ENCODE peak calls at places on chromosomes 4 and X, in four cellular contexts. B is stimulated activated naive CD8-positive, alpha-beta T cell treated with anti-CD3 and anti-CD28 coated beads, Interleukin-15, amount 100 ng/mL, for 72 hours; G is AG09309; V is MV-4-11. T is an unnamed sample.

GRCh38 chrX:149541521-149542047 is 772 bp downstream of the EOLA1 start:
- DNase-seq in G (no peak), V (no peak), B (no peak), T (no peak)

GRCh38 chrX:133776072-133776471 is 209.3 kb downstream of the GPC3 start:
- DNase-seq in V (no peak), G (no peak), B (peak), T (peak)

GRCh38 chr4:7805533-7806079 is 134.1 kb downstream of the AFAP1 start:
- DNase-seq in B (no peak), G (peak), V (no peak), T (no peak)

GRCh38 chr4:98928505-98929340 is at the start of gene EIF4E:
- DNase-seq in V (peak), G (peak), B (peak), T (peak)

GRCh38 chrX:4397471-4397870 is 684.0 kb upstream of the PRKX start:
- DNase-seq in V (no peak), B (no peak), G (no peak), T (no peak)

GRCh38 chr4:54400802-54401201 is 171.7 kb downstream of the PDGFRA start:
- DNase-seq in V (peak), B (no peak), G (peak), T (no peak)

GRCh38 chrX:115226929-115227328 is 7.0 kb downstream of the LRCH2 start:
- DNase-seq in G (peak), V (no peak), B (no peak), T (no peak)

GRCh38 chr4:94924566-94924965 is 166.8 kb downstream of the BMPR1B start:
- DNase-seq in V (no peak), B (no peak), G (no peak), T (no peak)

GRCh38 chr4:114890773-114891172 is 222.6 kb downstream of the NDST4 start:
- DNase-seq in G (no peak), V (peak), B (no peak), T (no peak)

GRCh38 chr4:5381981-5382441 is 326.3 kb downstream of the EVC2 start:
- DNase-seq in V (no peak), G (peak), B (no peak), T (no peak)

GRCh38 chr4:138255917-138256597 is 13.9 kb upstream of the SLC7A11 start:
- DNase-seq in B (no peak), G (no peak), V (no peak), T (no peak)

GRCh38 chr4:96593422-96593821 is 753.5 kb downstream of the PDHA2 start:
- DNase-seq in G (no peak), V (no peak), B (no peak), T (no peak)

GRCh38 chrX:63958134-63958865 is 173.3 kb upstream of the ARHGEF9 start:
- DNase-seq in G (no peak), V (no peak), B (no peak), T (no peak)

GRCh38 chrX:85927740-85928139 is 119.6 kb downstream of the CHM start:
- DNase-seq in V (no peak), G (no peak), B (no peak), T (no peak)

GRCh38 chr4:128468485-128468989 is 180.9 kb upstream of the PGRMC2 start:
- DNase-seq in V (no peak), B (no peak), G (peak), T (no peak)

GRCh38 chrX:53445977-53446376 is 11.8 kb upstream of the HSD17B10 start:
- DNase-seq in G (no peak), B (peak), V (peak), T (peak)

GRCh38 chrX:151396827-151397740 is at the start of gene VMA21:
- DNase-seq in V (peak), B (peak), G (peak), T (peak)

GRCh38 chr4:153061971-153062370 is 125.8 kb downstream of the FHDC1 start:
- DNase-seq in G (no peak), B (no peak), V (no peak), T (no peak)

GRCh38 chr4:152937535-152938236 is 1.6 kb downstream of the FHDC1 start:
- DNase-seq in G (no peak), V (no peak), B (peak), T (no peak)

GRCh38 chrX:100413231-100413630 is 3.2 kb upstream of the PCDH19 start:
- DNase-seq in V (peak), G (peak), B (peak), T (no peak)

GRCh38 chr4:183118585-183118984 is 19.5 kb downstream of the WWC2 start:
- DNase-seq in B (no peak), V (no peak), G (peak), T (no peak)

GRCh38 chr4:139857021-139857420 is 191.4 kb downstream of the MGST2 start:
- DNase-seq in B (no peak), G (no peak), V (peak), T (no peak)

GRCh38 chrX:31545726-31546125 is 473.9 kb upstream of the FTHL17 start:
- DNase-seq in G (no peak), V (no peak), B (no peak), T (no peak)

GRCh38 chr4:54440394-54441223 is 211.5 kb downstream of the PDGFRA start:
- DNase-seq in V (peak), B (no peak), G (no peak), T (no peak)

GRCh38 chr4:7201351-7202305 is 9.3 kb downstream of the SORCS2 start:
- DNase-seq in V (no peak), B (no peak), G (no peak), T (no peak)

GRCh38 chrX:13293700-13294099 is 26.2 kb downstream of the ATXN3L start:
- DNase-seq in G (no peak), V (no peak), B (no peak), T (no peak)

GRCh38 chrX:119194631-119195030 is 41.5 kb upstream of the PGRMC1 start:
- DNase-seq in G (peak), V (no peak), B (no peak), T (no peak)

GRCh38 chrX:115968436-115969252 is 201.9 kb upstream of the AGTR2 start:
- DNase-seq in G (no peak), V (no peak), B (no peak), T (no peak)

GRCh38 chrX:19640693-19641374 is 125.5 kb upstream of the MAP3K15 start:
- DNase-seq in B (no peak), V (no peak), G (no peak), T (no peak)

T was measured in CD4-positive, alpha-beta T cell.